ENCODE peak calls at places on chromosome 19, in four cellular contexts. One of them, this sample, is unnamed.

GRCh38 chr19:46492841-46493235 is 2.8 kb downstream of the PNMA8B start:
- DNase-seq in tibial nerve: no peak
- DNase-seq in MCF 10A: no peak
- DNase-seq in B cell: peak; percentile 29
- DNase-seq in this sample: peak; percentile 25

GRCh38 chr19:57279418-57280164 is 694 bp upstream of the ZNF460 start:
- DNase-seq in tibial nerve: peak; percentile 73
- DNase-seq in MCF 10A: peak; percentile 99
- DNase-seq in B cell: peak; percentile 81
- DNase-seq in this sample: peak; percentile 86

GRCh38 chr19:35347171-35347929 is at the start of gene FFAR1:
- DNase-seq in tibial nerve: no peak
- DNase-seq in MCF 10A: no peak
- DNase-seq in B cell: peak; percentile 82
- DNase-seq in this sample: peak; percentile 80

GRCh38 chr19:39705578-39706188 is 1.4 kb downstream of the LGALS14 start:
- DNase-seq in tibial nerve: no peak
- DNase-seq in MCF 10A: no peak
- DNase-seq in B cell: no peak
- DNase-seq in this sample: no peak

GRCh38 chr19:3980353-3981251 is 4.7 kb downstream of the EEF2 start:
- DNase-seq in tibial nerve: no peak
- DNase-seq in MCF 10A: no peak
- DNase-seq in B cell: peak; percentile 37
- DNase-seq in this sample: no peak

GRCh38 chr19:6491802-6492592 is 10.1 kb downstream of the TUBB4A start:
- DNase-seq in tibial nerve: no peak
- DNase-seq in MCF 10A: peak; percentile 24
- DNase-seq in B cell: peak; percentile 10
- DNase-seq in this sample: peak; percentile 2

GRCh38 chr19:41323023-41323422 is 13.1 kb downstream of the CCDC97 start:
- DNase-seq in tibial nerve: no peak
- DNase-seq in MCF 10A: no peak
- DNase-seq in B cell: no peak
- DNase-seq in this sample: no peak

GRCh38 chr19:39038098-39038497 is 5.7 kb upstream of the FBXO27 start:
- DNase-seq in tibial nerve: no peak
- DNase-seq in MCF 10A: peak; percentile 68
- DNase-seq in B cell: no peak
- DNase-seq in this sample: peak; percentile 57

GRCh38 chr19:54390942-54391577 is 24.2 kb upstream of the TTYH1 start:
- DNase-seq in tibial nerve: no peak
- DNase-seq in MCF 10A: peak; percentile 69
- DNase-seq in B cell: peak; percentile 54
- DNase-seq in this sample: peak; percentile 71

GRCh38 chr19:7871280-7871529 is 3.0 kb downstream of the PRR36 start:
- DNase-seq in tibial nerve: no peak
- DNase-seq in MCF 10A: peak; percentile 86
- DNase-seq in B cell: no peak
- DNase-seq in this sample: no peak

GRCh38 chr19:14375055-14375581 is 6.1 kb upstream of the ADGRE5 start:
- DNase-seq in tibial nerve: no peak
- DNase-seq in MCF 10A: no peak
- DNase-seq in B cell: peak; percentile 78
- DNase-seq in this sample: peak; percentile 77

GRCh38 chr19:49680473-49681351 is 3.6 kb downstream of the PRMT1 start:
- DNase-seq in tibial nerve: peak; percentile 79
- DNase-seq in MCF 10A: peak; percentile 83
- DNase-seq in B cell: peak; percentile 97
- DNase-seq in this sample: peak; percentile 95

GRCh38 chr19:36257512-36257876 is 42.6 kb downstream of the ZNF146 start:
- DNase-seq in tibial nerve: no peak
- DNase-seq in MCF 10A: no peak
- DNase-seq in B cell: no peak
- DNase-seq in this sample: no peak

GRCh38 chr19:48752511-48753365 is at the start of gene FUT1:
- DNase-seq in tibial nerve: no peak
- DNase-seq in MCF 10A: peak; percentile 91
- DNase-seq in B cell: peak; percentile 73
- DNase-seq in this sample: peak; percentile 52

GRCh38 chr19:17739121-17739875 is 12.0 kb upstream of the FCHO1 start:
- DNase-seq in tibial nerve: no peak
- DNase-seq in MCF 10A: no peak
- DNase-seq in B cell: peak; percentile 76
- DNase-seq in this sample: peak; percentile 77

GRCh38 chr19:33029746-33030303 is 34.9 kb downstream of the RHPN2 start:
- DNase-seq in tibial nerve: no peak
- DNase-seq in MCF 10A: no peak
- DNase-seq in B cell: no peak
- DNase-seq in this sample: no peak

GRCh38 chr19:7897289-7897688 is 6.4 kb upstream of the MAP2K7 start:
- DNase-seq in tibial nerve: no peak
- DNase-seq in MCF 10A: peak; percentile 89
- DNase-seq in B cell: no peak
- DNase-seq in this sample: no peak

GRCh38 chr19:33444993-33445751 is 71.7 kb downstream of the CEBPG start:
- DNase-seq in tibial nerve: no peak
- DNase-seq in MCF 10A: no peak
- DNase-seq in B cell: no peak
- DNase-seq in this sample: no peak

GRCh38 chr19:18931316-18932162 is 9.5 kb downstream of the HOMER3 start:
- DNase-seq in tibial nerve: no peak
- DNase-seq in MCF 10A: no peak
- DNase-seq in B cell: no peak
- DNase-seq in this sample: no peak

GRCh38 chr19:18932216-18932841 is 8.7 kb downstream of the HOMER3 start:
- DNase-seq in tibial nerve: peak; percentile 67
- DNase-seq in MCF 10A: peak; percentile 39
- DNase-seq in B cell: peak; percentile 94
- DNase-seq in this sample: peak; percentile 90

GRCh38 chr19:18924684-18925213 is 5.2 kb downstream of the DDX49 start:
- DNase-seq in tibial nerve: no peak
- DNase-seq in MCF 10A: no peak
- DNase-seq in B cell: no peak
- DNase-seq in this sample: no peak

GRCh38 chr19:18929311-18929710 is 9.8 kb downstream of the DDX49 start:
- DNase-seq in tibial nerve: no peak
- DNase-seq in MCF 10A: no peak
- DNase-seq in B cell: no peak
- DNase-seq in this sample: no peak

DNA sequence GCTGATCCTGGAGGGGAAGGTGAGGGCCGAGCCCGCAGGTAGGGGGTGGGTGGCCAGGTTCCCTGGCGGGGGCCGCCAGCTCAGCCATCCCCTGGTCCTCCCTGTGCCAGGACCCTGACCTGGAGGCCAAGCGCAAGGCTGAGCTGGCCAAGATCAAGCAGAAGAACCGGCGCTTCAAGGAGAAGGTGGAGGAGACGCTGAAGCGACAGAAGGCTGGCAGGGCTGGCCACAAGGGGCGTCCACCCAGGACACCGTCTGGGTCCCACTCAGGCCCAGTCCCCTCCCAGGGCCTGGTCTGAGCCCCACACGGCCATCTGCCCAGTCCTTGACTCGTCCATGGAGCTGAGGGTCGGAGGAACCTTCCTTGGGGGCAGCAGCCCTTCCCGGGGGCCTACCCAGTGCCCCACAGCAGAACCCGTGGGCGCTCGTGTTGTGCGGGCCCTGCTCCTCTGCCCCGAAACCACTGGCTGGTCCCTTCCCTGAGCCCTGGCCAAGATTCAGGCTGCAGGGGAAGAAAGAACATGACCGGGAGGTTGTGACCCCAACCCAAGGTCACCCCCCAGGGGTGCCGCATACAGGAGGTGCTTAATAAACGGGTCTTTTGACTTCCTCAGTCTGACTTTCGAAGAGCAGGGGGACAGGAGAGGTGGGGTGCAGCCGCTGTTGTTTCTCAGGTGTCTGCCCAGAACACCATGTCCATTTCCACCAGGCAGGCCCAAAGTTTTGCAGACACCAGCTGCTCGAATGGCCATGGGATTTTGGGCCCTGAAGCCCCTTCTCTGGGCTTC is 8.7 kb downstream of the DDX49 start:
- DNase-seq in tibial nerve: no peak
- DNase-seq in MCF 10A: no peak
- DNase-seq in B cell: no peak
- DNase-seq in this sample: no peak
- TF ChIP-seq CTCF in tibial nerve: no peak
- TF ChIP-seq CTCF in MCF 10A: no peak
- TF ChIP-seq CTCF in B cell: no peak
- TF ChIP-seq CTCF in this sample: no peak

GRCh38 chr19:13152854-13153626 is 2.8 kb downstream of the IER2 start:
- DNase-seq in tibial nerve: peak; percentile 95
- DNase-seq in MCF 10A: peak; percentile 98
- DNase-seq in B cell: peak; percentile 84
- DNase-seq in this sample: peak; percentile 92
- TF ChIP-seq CTCF in tibial nerve: peak; percentile 50
- TF ChIP-seq CTCF in MCF 10A: no peak
- TF ChIP-seq CTCF in B cell: no peak
- TF ChIP-seq CTCF in this sample: peak; percentile 44

GRCh38 chr19:44792286-44792685 is 14.6 kb downstream of the CBLC start:
- DNase-seq in tibial nerve: no peak
- DNase-seq in MCF 10A: no peak
- DNase-seq in B cell: no peak
- DNase-seq in this sample: no peak
- TF ChIP-seq CTCF in tibial nerve: no peak
- TF ChIP-seq CTCF in MCF 10A: no peak
- TF ChIP-seq CTCF in B cell: no peak
- TF ChIP-seq CTCF in this sample: no peak

GRCh38 chr19:917323-918151 is at the start of gene KISS1R:
- DNase-seq in tibial nerve: no peak
- DNase-seq in MCF 10A: no peak
- DNase-seq in B cell: peak; percentile 95
- DNase-seq in this sample: peak; percentile 77
- TF ChIP-seq CTCF in tibial nerve: peak; percentile 32
- TF ChIP-seq CTCF in MCF 10A: peak; percentile 79
- TF ChIP-seq CTCF in B cell: peak; percentile 79
- TF ChIP-seq CTCF in this sample: peak; percentile 83

DNA sequence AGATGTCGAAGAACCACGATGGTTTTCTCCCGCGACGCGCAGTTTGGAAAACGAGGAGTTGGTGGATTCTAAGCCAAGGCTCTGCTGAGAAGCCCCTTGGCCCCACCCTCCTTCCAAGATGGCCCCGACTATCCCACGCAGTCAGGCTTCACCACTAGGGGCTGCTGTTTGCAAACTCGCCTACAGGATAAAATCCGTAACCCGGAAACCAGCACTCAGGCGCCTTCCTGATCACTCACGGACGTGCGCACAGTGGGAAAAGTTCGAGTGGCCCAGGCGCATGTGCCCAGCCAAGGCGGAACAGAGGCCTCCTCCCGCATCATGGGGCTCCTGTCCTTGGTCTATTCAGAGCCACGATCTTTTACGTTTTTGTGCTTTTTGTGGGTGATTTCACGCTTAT is 19.2 kb upstream of the UQCR11 start:
- DNase-seq in tibial nerve: no peak
- DNase-seq in MCF 10A: peak; percentile 35
- DNase-seq in B cell: peak; percentile 84
- DNase-seq in this sample: peak; percentile 77
- TF ChIP-seq CTCF in tibial nerve: peak; percentile 39
- TF ChIP-seq CTCF in MCF 10A: peak; percentile 44
- TF ChIP-seq CTCF in B cell: peak; percentile 77
- TF ChIP-seq CTCF in this sample: peak; percentile 73

GRCh38 chr19:11381535-11382369 is 2.4 kb downstream of the EPOR start:
- DNase-seq in tibial nerve: no peak
- DNase-seq in MCF 10A: peak; percentile 94
- DNase-seq in B cell: peak; percentile 75
- DNase-seq in this sample: peak; percentile 92
- TF ChIP-seq CTCF in tibial nerve: no peak
- TF ChIP-seq CTCF in MCF 10A: peak; percentile 22
- TF ChIP-seq CTCF in B cell: no peak
- TF ChIP-seq CTCF in this sample: peak; percentile 60

DNA sequence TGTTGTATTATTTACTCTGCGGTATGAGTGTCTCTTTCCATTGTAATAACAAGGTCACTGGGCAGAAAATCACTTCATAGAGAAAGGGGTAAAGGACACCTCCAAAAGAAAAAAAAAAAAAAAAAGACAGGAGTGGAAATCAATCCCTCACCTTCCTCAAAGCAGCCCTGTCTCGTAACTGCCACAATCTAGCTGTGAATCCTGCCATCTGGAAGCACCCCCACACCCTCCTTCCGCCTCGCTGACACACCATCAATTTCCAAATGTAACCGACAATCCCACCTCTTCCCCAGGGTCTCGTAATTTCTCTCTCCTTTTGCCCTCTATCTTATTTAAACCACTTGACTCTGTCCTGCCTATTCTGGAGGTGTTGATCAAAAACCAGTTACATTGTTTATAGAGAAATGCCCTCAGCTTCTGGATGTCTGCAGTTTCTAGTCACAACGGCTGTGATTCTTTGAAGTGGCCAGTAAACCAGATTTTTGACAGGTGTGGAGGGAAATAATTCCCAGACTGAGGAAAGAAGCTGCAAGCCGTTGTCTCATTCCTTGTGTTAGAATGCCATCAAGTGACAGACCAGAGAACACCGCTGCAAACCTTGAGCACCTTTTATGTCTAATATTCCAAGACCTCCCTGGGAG is 9.1 kb upstream of the POP4 start:
- DNase-seq in tibial nerve: no peak
- DNase-seq in MCF 10A: peak; percentile 46
- DNase-seq in B cell: no peak
- DNase-seq in this sample: no peak
- TF ChIP-seq CTCF in tibial nerve: no peak
- TF ChIP-seq CTCF in MCF 10A: peak; percentile 44
- TF ChIP-seq CTCF in B cell: no peak
- TF ChIP-seq CTCF in this sample: no peak